ENCODE peak calls at places on chromosomes 6 and 20, in five cellular contexts. One of them, this sample, is unnamed.

GRCh38 chr6:161984707-161985106 is 710.8 kb upstream of the AGPAT4 start:
- DNase-seq in mucosa of descending colon: no peak
- DNase-seq in fibroblast of pulmonary artery: no peak
- DNase-seq in B cell: no peak
- DNase-seq in HCT116: no peak
- DNase-seq in this sample: no peak

GRCh38 chr6:27669798-27670301 is 196.9 kb upstream of the ZNF184 start:
- DNase-seq in B cell: no peak
- DNase-seq in fibroblast of pulmonary artery: no peak
- DNase-seq in mucosa of descending colon: no peak
- DNase-seq in HCT116: no peak
- DNase-seq in this sample: no peak

GRCh38 chr6:144150673-144151009 is 324 bp downstream of the STX11 start:
- DNase-seq in fibroblast of pulmonary artery: peak; percentile 18
- DNase-seq in mucosa of descending colon: peak; percentile 44
- DNase-seq in B cell: peak; percentile 61
- DNase-seq in HCT116: peak; percentile 41
- DNase-seq in this sample: peak; percentile 11

GRCh38 chr6:125868252-125868651 is 77.5 kb downstream of the NCOA7 start:
- DNase-seq in HCT116: no peak
- DNase-seq in mucosa of descending colon: no peak
- DNase-seq in B cell: no peak
- DNase-seq in fibroblast of pulmonary artery: no peak
- DNase-seq in this sample: no peak

GRCh38 chr20:61932711-61933480 is 132.8 kb downstream of the TAF4 start:
- DNase-seq in B cell: no peak
- DNase-seq in HCT116: no peak
- DNase-seq in fibroblast of pulmonary artery: no peak
- DNase-seq in mucosa of descending colon: peak; percentile 5
- DNase-seq in this sample: no peak

GRCh38 chr6:8243462-8243861 is 141.1 kb upstream of the EEF1E1 start:
- DNase-seq in mucosa of descending colon: no peak
- DNase-seq in fibroblast of pulmonary artery: peak; percentile 44
- DNase-seq in HCT116: no peak
- DNase-seq in B cell: no peak
- DNase-seq in this sample: no peak

GRCh38 chr20:62136283-62137091 is 6.7 kb downstream of the PSMA7 start:
- DNase-seq in fibroblast of pulmonary artery: peak; percentile 78
- DNase-seq in mucosa of descending colon: peak; percentile 82
- DNase-seq in B cell: peak; percentile 83
- DNase-seq in HCT116: peak; percentile 44
- DNase-seq in this sample: peak; percentile 82

GRCh38 chr20:41650221-41650948 is 32.2 kb upstream of the CHD6 start:
- DNase-seq in B cell: no peak
- DNase-seq in mucosa of descending colon: no peak
- DNase-seq in fibroblast of pulmonary artery: no peak
- DNase-seq in HCT116: no peak
- DNase-seq in this sample: peak; percentile 24

GRCh38 chr6:169663468-169663867 is 38.4 kb downstream of the WDR27 start:
- DNase-seq in mucosa of descending colon: no peak
- DNase-seq in HCT116: no peak
- DNase-seq in B cell: no peak
- DNase-seq in fibroblast of pulmonary artery: no peak
- DNase-seq in this sample: no peak

GRCh38 chr6:20877008-20877937 is 343.0 kb downstream of the CDKAL1 start:
- DNase-seq in HCT116: peak; percentile 95
- DNase-seq in B cell: no peak
- DNase-seq in fibroblast of pulmonary artery: peak; percentile 85
- DNase-seq in mucosa of descending colon: no peak
- DNase-seq in this sample: no peak

GRCh38 chr6:21748343-21749063 is 155.0 kb downstream of the SOX4 start:
- DNase-seq in B cell: no peak
- DNase-seq in HCT116: no peak
- DNase-seq in mucosa of descending colon: no peak
- DNase-seq in fibroblast of pulmonary artery: peak; percentile 58
- DNase-seq in this sample: peak; percentile 4

GRCh38 chr20:31670371-31671228 is 32.9 kb downstream of the COX4I2 start:
- DNase-seq in fibroblast of pulmonary artery: no peak
- DNase-seq in HCT116: no peak
- DNase-seq in B cell: no peak
- DNase-seq in mucosa of descending colon: peak; percentile 65
- DNase-seq in this sample: no peak

GRCh38 chr20:54713727-54714126 is 238.3 kb downstream of the DOK5 start:
- DNase-seq in HCT116: no peak
- DNase-seq in B cell: no peak
- DNase-seq in mucosa of descending colon: no peak
- DNase-seq in fibroblast of pulmonary artery: no peak
- DNase-seq in this sample: no peak

GRCh38 chr6:30463651-30464618 is 25.4 kb upstream of the HLA-E start:
- DNase-seq in mucosa of descending colon: peak; percentile 63
- DNase-seq in fibroblast of pulmonary artery: peak; percentile 18
- DNase-seq in B cell: peak; percentile 67
- DNase-seq in HCT116: no peak
- DNase-seq in this sample: no peak

GRCh38 chr6:126535585-126535984 is 195.7 kb downstream of the CENPW start:
- DNase-seq in B cell: no peak
- DNase-seq in fibroblast of pulmonary artery: peak; percentile 20
- DNase-seq in mucosa of descending colon: no peak
- DNase-seq in HCT116: no peak
- DNase-seq in this sample: no peak

GRCh38 chr6:158863646-158864045 is 44.5 kb upstream of the EZR start:
- DNase-seq in fibroblast of pulmonary artery: no peak
- DNase-seq in mucosa of descending colon: no peak
- DNase-seq in B cell: no peak
- DNase-seq in HCT116: no peak
- DNase-seq in this sample: no peak

DNA sequence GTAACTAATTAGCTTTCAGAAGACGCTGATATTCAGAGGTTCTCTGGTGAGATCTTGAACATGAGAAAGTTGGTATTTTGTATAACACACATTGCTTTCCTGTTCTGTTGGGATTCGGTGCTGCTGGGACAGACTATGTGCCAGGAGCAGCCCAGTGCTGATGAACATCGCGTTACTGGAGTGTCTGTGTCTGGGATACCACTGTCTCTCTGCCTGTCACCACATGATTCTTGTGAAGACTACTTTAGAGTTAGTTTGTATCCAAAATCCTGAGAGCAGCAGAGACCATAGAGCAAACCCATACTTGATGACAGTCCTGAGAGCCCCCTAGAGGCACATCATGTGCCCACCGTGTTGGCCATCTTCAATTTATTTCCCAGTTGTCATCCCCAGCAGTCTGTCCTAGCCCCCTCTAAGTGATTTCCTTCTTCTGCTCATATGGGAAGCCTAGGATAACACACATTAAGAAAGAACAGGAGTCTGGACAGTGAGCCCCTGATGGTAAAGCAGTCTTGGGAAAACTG is 41.8 kb upstream of the TINAG start:
- DNase-seq in B cell: no peak
- DNase-seq in mucosa of descending colon: no peak
- DNase-seq in HCT116: no peak
- DNase-seq in fibroblast of pulmonary artery: no peak
- DNase-seq in this sample: peak; percentile 1
- TF ChIP-seq CTCF in B cell: no peak
- TF ChIP-seq CTCF in mucosa of descending colon: no peak
- TF ChIP-seq CTCF in HCT116: peak; percentile 16
- TF ChIP-seq CTCF in fibroblast of pulmonary artery: no peak
- TF ChIP-seq CTCF in this sample: peak; percentile 36

DNA sequence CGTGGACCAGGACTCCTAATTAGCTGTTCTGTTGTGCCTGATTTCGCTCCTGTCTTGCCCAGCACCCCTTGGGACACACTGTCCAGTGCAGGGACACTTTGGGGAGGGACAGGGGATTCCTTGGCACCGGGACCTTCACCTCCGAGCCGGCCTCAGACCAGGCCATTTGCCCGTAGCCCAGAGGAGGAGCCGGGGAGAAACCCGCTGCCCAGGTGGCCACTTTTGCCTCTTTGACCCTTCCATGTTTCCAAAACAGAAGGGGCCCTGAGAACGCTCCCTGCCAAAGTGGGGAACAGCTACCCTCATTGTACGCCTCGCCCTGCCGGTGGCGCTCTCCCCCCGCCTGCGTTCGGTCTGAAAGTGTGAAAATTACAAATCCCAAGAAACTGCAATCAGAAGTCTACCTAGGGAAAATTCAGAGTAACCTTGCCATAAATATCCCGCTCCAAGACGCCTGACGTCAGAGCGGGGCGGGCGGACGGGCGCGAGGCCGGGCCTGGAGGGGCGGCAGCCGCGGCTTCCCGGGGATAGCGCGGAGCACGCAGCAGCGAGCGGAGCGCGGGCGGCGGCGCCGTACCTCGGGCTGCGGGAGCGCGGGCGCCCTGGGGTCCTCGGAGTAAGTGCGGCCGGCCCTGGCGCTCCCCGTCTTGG is at the start of gene DAAM2:
- DNase-seq in fibroblast of pulmonary artery: peak; percentile 52
- DNase-seq in HCT116: no peak
- DNase-seq in B cell: no peak
- DNase-seq in mucosa of descending colon: peak; percentile 66
- DNase-seq in this sample: no peak
- TF ChIP-seq CTCF in fibroblast of pulmonary artery: peak; percentile 20
- TF ChIP-seq CTCF in HCT116: no peak
- TF ChIP-seq CTCF in B cell: no peak
- TF ChIP-seq CTCF in mucosa of descending colon: no peak
- TF ChIP-seq CTCF in this sample: no peak

DNA sequence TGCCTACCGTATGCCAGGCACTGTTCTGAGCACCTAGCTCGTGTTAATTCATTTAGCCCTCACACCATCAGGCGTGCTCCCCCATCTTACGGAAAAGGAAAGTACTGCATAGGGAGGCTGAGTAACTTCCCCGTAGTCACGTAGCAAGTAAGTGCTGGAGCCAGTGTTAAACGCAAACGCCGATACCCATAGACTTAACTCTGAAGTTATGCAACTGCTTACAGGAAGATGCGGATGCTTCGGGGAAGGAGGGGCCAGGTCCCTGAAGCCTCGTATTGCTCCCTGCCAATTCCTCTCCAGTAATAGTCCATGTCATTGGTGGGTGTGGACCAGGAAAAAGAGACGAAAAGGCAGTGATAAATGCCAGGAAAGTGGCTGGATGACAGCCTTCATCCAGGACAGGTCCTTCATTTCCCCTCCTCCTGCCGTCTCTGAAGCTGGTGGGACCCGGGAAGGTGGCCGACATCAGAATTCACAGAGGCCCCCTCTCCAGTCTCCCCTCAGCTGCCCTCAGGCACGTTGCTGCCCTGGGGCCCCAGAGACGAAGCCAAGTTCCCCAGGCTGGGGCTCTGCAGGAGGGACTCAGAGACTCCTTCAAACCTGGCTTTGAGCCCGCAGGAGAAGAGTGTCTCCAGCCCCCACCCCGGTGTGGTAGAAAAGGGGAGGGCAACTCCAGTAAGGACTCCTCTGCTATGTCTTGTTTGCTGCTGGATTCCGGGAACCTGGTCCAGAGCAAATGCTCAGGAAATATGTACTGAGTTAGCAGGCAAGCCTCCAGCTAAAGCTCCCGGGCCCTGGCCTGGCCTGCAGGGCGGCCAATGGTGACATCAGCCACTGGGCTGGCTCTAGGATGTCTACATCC is 37.7 kb downstream of the RAB44 start:
- DNase-seq in B cell: peak; percentile 68
- DNase-seq in HCT116: no peak
- DNase-seq in fibroblast of pulmonary artery: peak; percentile 97
- DNase-seq in mucosa of descending colon: peak; percentile 69
- DNase-seq in this sample: no peak
- TF ChIP-seq CTCF in B cell: peak; percentile 49
- TF ChIP-seq CTCF in HCT116: no peak
- TF ChIP-seq CTCF in fibroblast of pulmonary artery: peak; percentile 35
- TF ChIP-seq CTCF in mucosa of descending colon: no peak
- TF ChIP-seq CTCF in this sample: no peak

DNA sequence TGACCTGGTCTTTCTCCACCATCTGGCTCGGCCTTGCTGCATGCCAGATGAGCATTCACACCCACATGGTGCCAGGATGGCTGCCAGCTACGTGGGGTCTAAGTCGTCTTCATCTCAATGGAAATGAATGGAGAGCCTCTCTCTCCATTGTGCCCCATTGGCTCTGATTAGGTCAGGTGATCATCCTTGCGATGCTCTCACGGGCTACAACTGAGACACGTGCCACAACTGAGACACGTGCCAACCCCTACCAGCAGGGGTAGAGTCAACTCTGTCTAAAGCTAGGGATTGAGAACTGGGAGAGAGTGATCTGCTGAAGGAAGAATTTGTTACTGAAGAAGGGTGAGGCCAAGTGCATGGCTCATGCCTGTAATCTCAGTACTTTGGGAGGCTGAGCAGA is 67.3 kb upstream of the RALY start:
- DNase-seq in fibroblast of pulmonary artery: no peak
- DNase-seq in HCT116: no peak
- DNase-seq in B cell: no peak
- DNase-seq in mucosa of descending colon: no peak
- DNase-seq in this sample: no peak
- TF ChIP-seq CTCF in fibroblast of pulmonary artery: no peak
- TF ChIP-seq CTCF in HCT116: no peak
- TF ChIP-seq CTCF in B cell: no peak
- TF ChIP-seq CTCF in mucosa of descending colon: no peak
- TF ChIP-seq CTCF in this sample: no peak

GRCh38 chr6:55528624-55529023 is 50.4 kb downstream of the HMGCLL1 start:
- DNase-seq in HCT116: peak; percentile 51
- DNase-seq in B cell: no peak
- DNase-seq in fibroblast of pulmonary artery: peak; percentile 38
- DNase-seq in mucosa of descending colon: no peak
- DNase-seq in this sample: peak; percentile 39
- TF ChIP-seq CTCF in HCT116: peak; percentile 65
- TF ChIP-seq CTCF in B cell: no peak
- TF ChIP-seq CTCF in fibroblast of pulmonary artery: peak; percentile 41
- TF ChIP-seq CTCF in mucosa of descending colon: no peak
- TF ChIP-seq CTCF in this sample: peak; percentile 71

DNA sequence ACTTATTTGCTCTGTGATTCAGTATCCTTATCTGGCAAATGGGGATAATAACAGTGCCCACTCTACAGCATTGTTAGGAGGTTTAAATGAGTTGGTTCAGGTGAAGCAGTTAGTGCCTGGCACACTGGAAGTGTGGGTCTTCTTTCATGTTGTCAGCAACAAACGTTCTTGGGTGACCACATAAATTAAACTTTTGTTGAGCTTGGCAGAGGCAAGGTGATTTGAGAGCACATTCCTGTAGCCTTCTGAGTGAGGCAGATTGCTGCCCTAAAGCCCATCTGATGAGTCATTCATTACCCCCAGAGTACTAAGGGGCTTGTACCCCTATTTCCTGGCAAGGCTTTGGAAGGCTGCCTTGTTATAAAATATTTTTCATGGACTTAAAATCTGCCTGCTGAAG is 25.8 kb downstream of the SEC23B start:
- DNase-seq in mucosa of descending colon: no peak
- DNase-seq in B cell: no peak
- DNase-seq in HCT116: no peak
- DNase-seq in fibroblast of pulmonary artery: no peak
- DNase-seq in this sample: no peak
- TF ChIP-seq CTCF in mucosa of descending colon: no peak
- TF ChIP-seq CTCF in B cell: no peak
- TF ChIP-seq CTCF in HCT116: no peak
- TF ChIP-seq CTCF in fibroblast of pulmonary artery: no peak
- TF ChIP-seq CTCF in this sample: no peak